ENCODE peak calls at places on chromosomes 16 and 17, in four cellular contexts. One of them, this sample, is unnamed. For H3K4me1, the result is how much of the 10 kb centered on the place peaks cover.

GRCh38 chr17:50794361-50794760 is 27.0 kb upstream of the ANKRD40CL start:
- DNase-seq in A549: no peak
- DNase-seq in tibial nerve: no peak
- DNase-seq in transverse colon: no peak
- DNase-seq in this sample: no peak

GRCh38 chr16:58490100-58490499 is 9.8 kb upstream of the NDRG4 start:
- DNase-seq in transverse colon: no peak
- DNase-seq in A549: no peak
- DNase-seq in tibial nerve: no peak
- DNase-seq in this sample: no peak

GRCh38 chr17:78112508-78113471 is 15.8 kb downstream of the TMC6 start:
- DNase-seq in tibial nerve: peak
- DNase-seq in A549: peak
- DNase-seq in transverse colon: peak
- DNase-seq in this sample: peak

GRCh38 chr17:1787301-1787902 is 25.5 kb downstream of the SERPINF1 start:
- DNase-seq in transverse colon: peak
- DNase-seq in A549: peak
- DNase-seq in tibial nerve: no peak
- DNase-seq in this sample: peak

GRCh38 chr17:33328129-33328528 is 35.0 kb upstream of the ASIC2 start:
- DNase-seq in tibial nerve: no peak
- DNase-seq in transverse colon: no peak
- DNase-seq in A549: no peak
- DNase-seq in this sample: no peak

GRCh38 chr17:27559996-27560481 is 70.9 kb upstream of the LGALS9 start:
- DNase-seq in transverse colon: peak
- DNase-seq in A549: no peak
- DNase-seq in tibial nerve: peak
- DNase-seq in this sample: peak

GRCh38 chr16:3716831-3717234 is 491 bp downstream of the TRAP1 start:
- DNase-seq in transverse colon: peak
- DNase-seq in A549: peak
- DNase-seq in tibial nerve: no peak
- DNase-seq in this sample: no peak

GRCh38 chr17:13544292-13544691 is 57.4 kb downstream of the HS3ST3A1 start:
- DNase-seq in tibial nerve: no peak
- DNase-seq in A549: no peak
- DNase-seq in transverse colon: peak
- DNase-seq in this sample: peak

GRCh38 chr17:29376667-29377268 is 13.4 kb upstream of the TAOK1 start:
- DNase-seq in tibial nerve: no peak
- DNase-seq in transverse colon: no peak
- DNase-seq in A549: peak
- DNase-seq in this sample: peak

GRCh38 chr16:84137287-84137686 is 7.7 kb downstream of the HSDL1 start:
- DNase-seq in A549: no peak
- DNase-seq in tibial nerve: no peak
- DNase-seq in transverse colon: no peak
- DNase-seq in this sample: no peak

DNA sequence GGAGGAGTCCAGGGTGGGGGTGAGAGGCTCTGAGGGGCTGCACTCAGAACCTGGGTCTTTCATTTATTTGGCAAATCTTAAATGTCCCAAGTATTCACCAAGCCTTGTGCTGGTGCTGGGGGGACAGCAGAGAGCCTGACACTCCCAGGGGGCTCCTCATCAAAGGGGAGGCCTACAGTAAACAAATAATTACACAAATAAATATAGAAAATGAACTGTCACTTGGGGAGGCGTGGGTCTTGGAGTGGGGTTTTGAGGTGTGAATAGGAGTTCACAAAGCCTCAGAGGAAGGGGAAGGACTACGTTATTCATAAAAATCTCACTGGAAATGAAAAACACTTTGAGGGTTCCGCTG is 15.2 kb upstream of the PRM1 start:
- DNase-seq in tibial nerve: no peak
- DNase-seq in A549: no peak
- DNase-seq in transverse colon: no peak
- DNase-seq in this sample: no peak
- H3K4me3 ChIP-seq in tibial nerve: no peak
- H3K4me3 ChIP-seq in A549: no peak
- H3K4me3 ChIP-seq in transverse colon: no peak
- H3K4me3 ChIP-seq in this sample: no peak

DNA sequence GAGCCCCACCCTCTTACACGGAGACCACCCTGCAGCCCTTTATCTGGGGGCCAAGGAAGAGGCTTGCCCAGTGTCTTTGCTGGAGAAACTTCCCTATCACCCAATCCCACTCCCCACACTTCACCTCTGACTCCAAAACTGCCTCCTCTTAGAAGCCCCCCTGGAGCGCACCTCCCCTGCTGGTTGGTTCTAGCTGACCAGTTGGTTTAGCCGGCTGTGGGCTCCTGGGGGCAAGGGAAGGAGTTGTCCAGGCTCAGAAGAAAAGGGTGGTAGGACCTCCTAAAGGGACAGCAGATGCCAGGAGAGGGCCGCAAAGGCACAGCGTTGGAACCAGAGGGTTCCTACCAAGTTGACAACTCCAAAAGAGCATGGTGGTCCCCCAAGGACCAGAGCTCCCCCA is 2.0 kb downstream of the BCAR1 start:
- DNase-seq in transverse colon: no peak
- DNase-seq in A549: no peak
- DNase-seq in tibial nerve: no peak
- DNase-seq in this sample: no peak
- H3K4me1 ChIP-seq in transverse colon: half or more
- H3K4me1 ChIP-seq in A549: half or more
- H3K4me1 ChIP-seq in tibial nerve: half or more
- H3K4me1 ChIP-seq in this sample: under half

GRCh38 chr16:66872927-66873684 is 7.2 kb upstream of the PDP2 start:
- DNase-seq in A549: peak
- DNase-seq in tibial nerve: peak
- DNase-seq in transverse colon: peak
- DNase-seq in this sample: peak
- TF ChIP-seq EP300 in A549: no peak
- TF ChIP-seq EP300 in tibial nerve: no peak
- TF ChIP-seq EP300 in transverse colon: no peak
- TF ChIP-seq EP300 in this sample: no peak

GRCh38 chr16:69767459-69768229 is 5.5 kb downstream of the WWP2 start:
- DNase-seq in A549: no peak
- DNase-seq in transverse colon: no peak
- DNase-seq in tibial nerve: no peak
- DNase-seq in this sample: no peak

GRCh38 chr16:69763557-69763942 is 1.4 kb downstream of the WWP2 start:
- DNase-seq in transverse colon: no peak
- DNase-seq in A549: no peak
- DNase-seq in tibial nerve: no peak
- DNase-seq in this sample: no peak

GRCh38 chr16:69761983-69762842 is at the start of gene WWP2:
- DNase-seq in A549: peak
- DNase-seq in transverse colon: peak
- DNase-seq in tibial nerve: peak
- DNase-seq in this sample: peak

DNA sequence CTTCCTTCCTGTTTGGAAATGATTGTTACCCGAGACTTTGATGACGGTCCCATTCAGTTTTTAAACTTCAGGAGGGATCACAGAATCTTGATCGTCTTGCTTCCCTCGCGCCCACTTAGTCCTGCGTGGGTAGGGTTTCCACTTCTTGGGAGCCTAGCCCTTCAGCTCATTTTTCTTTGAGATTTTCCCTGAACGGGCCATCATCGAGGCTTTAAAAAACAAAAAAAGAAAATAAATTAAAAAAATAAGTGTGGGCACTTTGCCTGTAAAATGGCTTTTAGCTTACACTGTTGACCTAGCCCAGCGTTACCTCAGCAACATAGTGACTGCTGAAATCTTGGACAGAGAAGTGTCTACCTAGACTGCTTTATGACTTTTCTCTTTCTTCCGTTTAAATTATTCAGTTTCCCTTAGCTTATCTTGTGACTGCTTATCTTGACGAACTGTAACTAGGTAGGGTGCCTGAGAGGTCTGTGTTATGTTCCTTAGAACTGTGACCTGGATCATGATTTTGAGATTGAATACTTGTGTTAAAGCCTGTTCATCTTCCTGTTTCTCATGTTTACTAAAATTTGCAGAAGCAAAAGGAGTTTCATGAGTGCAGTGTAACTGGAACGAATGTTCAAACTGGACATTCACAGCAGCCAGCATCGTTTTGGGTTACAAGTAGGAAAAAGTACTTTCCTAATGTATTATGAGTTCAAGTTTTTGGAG is 868 bp downstream of the WWP2 start:
- DNase-seq in tibial nerve: no peak
- DNase-seq in transverse colon: peak
- DNase-seq in A549: no peak
- DNase-seq in this sample: no peak
- H3K4me3 ChIP-seq in tibial nerve: peak
- H3K4me3 ChIP-seq in transverse colon: peak
- H3K4me3 ChIP-seq in A549: peak
- H3K4me3 ChIP-seq in this sample: peak

DNA sequence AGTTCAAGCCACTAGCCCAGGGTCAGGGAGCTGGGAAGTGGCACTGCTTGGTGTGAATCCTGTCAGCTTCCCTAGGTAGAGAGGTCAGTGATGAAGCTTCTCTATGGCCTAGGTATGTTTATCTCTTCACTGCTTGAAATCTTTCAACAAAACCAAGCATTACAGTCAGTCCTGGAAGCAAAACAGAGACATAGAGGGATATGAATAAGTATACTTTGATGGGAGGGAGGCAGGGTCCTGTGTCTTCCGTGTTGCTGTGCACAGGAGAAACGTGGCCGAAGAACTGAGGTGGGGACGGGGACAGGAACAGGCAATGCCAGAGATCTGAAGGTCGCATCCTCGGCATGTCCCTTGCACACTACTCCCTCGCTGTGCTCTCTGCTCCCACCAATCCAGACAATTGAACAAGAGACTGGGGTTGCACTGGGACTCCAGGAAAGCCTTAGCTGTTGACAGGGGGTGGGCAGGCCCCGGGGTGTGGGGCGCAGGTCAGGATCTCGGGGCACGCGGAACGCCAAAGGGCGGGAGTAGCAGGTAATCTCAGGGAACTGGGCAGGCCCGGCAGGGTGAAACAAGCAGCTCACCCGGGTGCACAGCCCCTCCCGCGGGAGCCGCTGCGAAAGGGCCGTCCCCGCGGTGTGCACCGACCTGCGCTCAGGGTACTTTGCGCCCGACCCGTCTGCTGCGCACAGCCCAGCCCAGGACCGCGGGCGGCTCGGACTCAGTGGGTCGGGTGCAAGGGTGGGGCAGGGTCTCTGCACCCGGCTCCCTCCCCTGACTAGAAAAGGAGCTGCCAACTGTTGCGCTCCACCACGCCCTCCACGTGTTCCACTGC is at the start of gene MT1H:
- DNase-seq in A549: no peak
- DNase-seq in transverse colon: peak
- DNase-seq in tibial nerve: no peak
- DNase-seq in this sample: no peak
- H3K4me1 ChIP-seq in A549: under half
- H3K4me1 ChIP-seq in transverse colon: under half
- H3K4me1 ChIP-seq in tibial nerve: under half
- H3K4me1 ChIP-seq in this sample: under half

This sample was measured in sigmoid colon.